ENCODE peak calls at places on chromosomes 13 and 19, in six cellular contexts. One of them, this sample, is unnamed.

GRCh38 chr19:21483589-21484170 is 21.7 kb upstream of the ZNF429 start:
- DNase-seq in GM23248: peak; percentile 8
- DNase-seq in PC-3: no peak
- DNase-seq in DND-41: peak; percentile 55
- DNase-seq in fibroblast of lung: peak; percentile 15
- DNase-seq in Karpas-422: peak; percentile 87
- DNase-seq in this sample: no peak

GRCh38 chr13:103287659-103288058 is 221.4 kb upstream of the SLC10A2 start:
- DNase-seq in GM23248: no peak
- DNase-seq in fibroblast of lung: no peak
- DNase-seq in Karpas-422: no peak
- DNase-seq in PC-3: peak; percentile 70
- DNase-seq in DND-41: no peak
- DNase-seq in this sample: no peak

GRCh38 chr13:24727731-24728601 is 36.0 kb upstream of the RNF17 start:
- DNase-seq in Karpas-422: peak; percentile 92
- DNase-seq in GM23248: peak; percentile 95
- DNase-seq in DND-41: peak; percentile 76
- DNase-seq in PC-3: peak; percentile 77
- DNase-seq in fibroblast of lung: peak; percentile 88
- DNase-seq in this sample: peak; percentile 88

GRCh38 chr19:41351339-41352245 is 2.1 kb downstream of the TGFB1 start:
- DNase-seq in Karpas-422: peak; percentile 84
- DNase-seq in fibroblast of lung: no peak
- DNase-seq in DND-41: peak; percentile 60
- DNase-seq in GM23248: peak; percentile 84
- DNase-seq in PC-3: peak; percentile 35
- DNase-seq in this sample: peak; percentile 65

GRCh38 chr19:38023245-38023644 is 116.2 kb downstream of the SIPA1L3 start:
- DNase-seq in GM23248: peak; percentile 64
- DNase-seq in PC-3: no peak
- DNase-seq in fibroblast of lung: no peak
- DNase-seq in DND-41: no peak
- DNase-seq in Karpas-422: no peak
- DNase-seq in this sample: no peak

GRCh38 chr13:33662392-33662791 is 155.6 kb upstream of the RFC3 start:
- DNase-seq in GM23248: no peak
- DNase-seq in PC-3: no peak
- DNase-seq in DND-41: no peak
- DNase-seq in fibroblast of lung: no peak
- DNase-seq in Karpas-422: no peak
- DNase-seq in this sample: no peak

GRCh38 chr19:46603195-46603637 is 2.1 kb downstream of the CALM3 start:
- DNase-seq in Karpas-422: peak; percentile 35
- DNase-seq in GM23248: no peak
- DNase-seq in PC-3: no peak
- DNase-seq in fibroblast of lung: no peak
- DNase-seq in DND-41: no peak
- DNase-seq in this sample: peak; percentile 83

GRCh38 chr19:51327066-51327985 is 14.6 kb downstream of the VSIG10L start:
- DNase-seq in Karpas-422: no peak
- DNase-seq in fibroblast of lung: peak; percentile 41
- DNase-seq in DND-41: no peak
- DNase-seq in GM23248: peak; percentile 83
- DNase-seq in PC-3: peak; percentile 58
- DNase-seq in this sample: peak; percentile 59

GRCh38 chr19:58001895-58002369 is 688 bp downstream of the ZNF606 start:
- DNase-seq in fibroblast of lung: peak; percentile 30
- DNase-seq in Karpas-422: no peak
- DNase-seq in PC-3: no peak
- DNase-seq in GM23248: no peak
- DNase-seq in DND-41: peak; percentile 48
- DNase-seq in this sample: no peak

GRCh38 chr19:45632468-45633196 is 6.6 kb downstream of the EML2 start:
- DNase-seq in DND-41: peak; percentile 21
- DNase-seq in PC-3: peak; percentile 82
- DNase-seq in fibroblast of lung: peak; percentile 90
- DNase-seq in Karpas-422: peak; percentile 94
- DNase-seq in GM23248: peak; percentile 95
- DNase-seq in this sample: peak; percentile 84

GRCh38 chr13:46296920-46297319 is 85.2 kb downstream of the LRRC63 start:
- DNase-seq in PC-3: peak; percentile 18
- DNase-seq in Karpas-422: no peak
- DNase-seq in GM23248: peak; percentile 92
- DNase-seq in DND-41: peak; percentile 47
- DNase-seq in fibroblast of lung: peak; percentile 94
- DNase-seq in this sample: peak; percentile 38

GRCh38 chr13:85347251-85347650 is 452.0 kb downstream of the SLITRK6 start:
- DNase-seq in DND-41: no peak
- DNase-seq in GM23248: no peak
- DNase-seq in PC-3: peak; percentile 23
- DNase-seq in fibroblast of lung: peak; percentile 43
- DNase-seq in Karpas-422: no peak
- DNase-seq in this sample: no peak

GRCh38 chr13:62357887-62358645 is 942.4 kb upstream of the PCDH20 start:
- DNase-seq in Karpas-422: peak; percentile 87
- DNase-seq in PC-3: peak; percentile 62
- DNase-seq in DND-41: no peak
- DNase-seq in fibroblast of lung: peak; percentile 80
- DNase-seq in GM23248: peak; percentile 21
- DNase-seq in this sample: peak; percentile 60

GRCh38 chr19:54206030-54206830 is 5.6 kb downstream of the RPS9 start:
- DNase-seq in fibroblast of lung: no peak
- DNase-seq in GM23248: no peak
- DNase-seq in PC-3: no peak
- DNase-seq in Karpas-422: peak; percentile 39
- DNase-seq in DND-41: no peak
- DNase-seq in this sample: no peak

GRCh38 chr19:46944918-46945628 is 74.6 kb upstream of the NPAS1 start:
- DNase-seq in PC-3: no peak
- DNase-seq in DND-41: peak; percentile 35
- DNase-seq in Karpas-422: no peak
- DNase-seq in fibroblast of lung: peak; percentile 66
- DNase-seq in GM23248: peak; percentile 72
- DNase-seq in this sample: peak; percentile 78

GRCh38 chr13:100039740-100040139 is 49.2 kb upstream of the PCCA start:
- DNase-seq in DND-41: no peak
- DNase-seq in GM23248: no peak
- DNase-seq in PC-3: peak; percentile 53
- DNase-seq in fibroblast of lung: no peak
- DNase-seq in Karpas-422: no peak
- DNase-seq in this sample: peak; percentile 14

GRCh38 chr19:3665681-3666544 is 34.4 kb downstream of the PIP5K1C start:
- DNase-seq in fibroblast of lung: no peak
- DNase-seq in Karpas-422: peak; percentile 76
- DNase-seq in DND-41: peak; percentile 69
- DNase-seq in GM23248: peak; percentile 52
- DNase-seq in PC-3: peak; percentile 26
- DNase-seq in this sample: peak; percentile 62

GRCh38 chr13:107964356-107964755 is 251.0 kb downstream of the LIG4 start:
- DNase-seq in GM23248: no peak
- DNase-seq in DND-41: no peak
- DNase-seq in fibroblast of lung: peak; percentile 17
- DNase-seq in Karpas-422: no peak
- DNase-seq in PC-3: no peak
- DNase-seq in this sample: no peak

GRCh38 chr13:111577429-111577828 is 257.0 kb downstream of the TEX29 start:
- DNase-seq in DND-41: no peak
- DNase-seq in Karpas-422: no peak
- DNase-seq in GM23248: no peak
- DNase-seq in fibroblast of lung: no peak
- DNase-seq in PC-3: no peak
- DNase-seq in this sample: no peak

GRCh38 chr13:67792151-67792665 is 562.1 kb upstream of the PCDH9 start:
- DNase-seq in GM23248: no peak
- DNase-seq in DND-41: no peak
- DNase-seq in PC-3: no peak
- DNase-seq in fibroblast of lung: peak; percentile 4
- DNase-seq in Karpas-422: no peak
- DNase-seq in this sample: no peak

GRCh38 chr19:28577199-28577598 is 635.8 kb downstream of the UQCRFS1 start:
- DNase-seq in fibroblast of lung: no peak
- DNase-seq in GM23248: no peak
- DNase-seq in DND-41: peak; percentile 37
- DNase-seq in Karpas-422: no peak
- DNase-seq in PC-3: no peak
- DNase-seq in this sample: no peak

GRCh38 chr13:101013245-101013644 is 338.6 kb upstream of the TMTC4 start:
- DNase-seq in Karpas-422: no peak
- DNase-seq in PC-3: peak; percentile 30
- DNase-seq in DND-41: no peak
- DNase-seq in fibroblast of lung: no peak
- DNase-seq in GM23248: peak; percentile 2
- DNase-seq in this sample: no peak

GRCh38 chr19:16671652-16672274 is 10.8 kb downstream of the TMEM38A start:
- DNase-seq in Karpas-422: no peak
- DNase-seq in fibroblast of lung: no peak
- DNase-seq in DND-41: no peak
- DNase-seq in GM23248: no peak
- DNase-seq in PC-3: no peak
- DNase-seq in this sample: no peak

DNA sequence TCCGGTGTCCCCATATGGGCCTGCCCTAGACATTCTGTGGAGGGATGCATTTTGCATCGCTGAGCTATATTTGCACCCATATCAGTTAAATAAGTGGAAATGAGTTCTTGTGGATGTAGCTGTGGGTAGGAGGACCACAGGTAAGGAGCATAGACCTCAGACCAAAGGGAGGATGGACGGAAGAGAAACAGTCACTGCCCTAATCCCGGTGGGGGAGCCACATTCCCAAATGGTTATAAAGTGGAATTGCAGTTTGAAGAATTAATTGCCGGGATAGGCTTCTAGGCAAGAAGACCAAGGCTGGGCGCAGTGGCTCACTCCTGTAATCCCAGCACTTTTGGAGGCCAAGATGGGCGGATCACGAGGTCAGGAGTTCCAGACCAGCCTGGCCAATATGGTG is 1.8 kb downstream of the SDHAF1 start:
- DNase-seq in GM23248: peak; percentile 17
- DNase-seq in Karpas-422: no peak
- DNase-seq in PC-3: no peak
- DNase-seq in fibroblast of lung: no peak
- DNase-seq in DND-41: no peak
- DNase-seq in this sample: no peak
- H3K4me3 ChIP-seq in GM23248: peak overlapping the region; percentile 71
- H3K4me3 ChIP-seq in Karpas-422: peak overlapping the region; percentile 74
- H3K4me3 ChIP-seq in PC-3: peak overlapping the region; percentile 82
- H3K4me3 ChIP-seq in fibroblast of lung: no peak overlapping the region
- H3K4me3 ChIP-seq in DND-41: peak overlapping the region; percentile 94
- H3K4me3 ChIP-seq in this sample: no peak overlapping the region

GRCh38 chr13:49749852-49750251 is 42.6 kb downstream of the KPNA3 start:
- DNase-seq in GM23248: peak; percentile 36
- DNase-seq in PC-3: no peak
- DNase-seq in DND-41: no peak
- DNase-seq in Karpas-422: no peak
- DNase-seq in fibroblast of lung: peak; percentile 31
- DNase-seq in this sample: no peak
- H4K20me1 ChIP-seq in GM23248: peaks cover 9% of the 10 kb centered on the region
- H4K20me1 ChIP-seq in PC-3: no peaks in the 10 kb centered on the region
- H4K20me1 ChIP-seq in DND-41: peaks cover 39% of the 10 kb centered on the region
- H4K20me1 ChIP-seq in Karpas-422: no peaks in the 10 kb centered on the region
- H4K20me1 ChIP-seq in fibroblast of lung: no peaks in the 10 kb centered on the region
- H4K20me1 ChIP-seq in this sample: peaks cover 28% of the 10 kb centered on the region

GRCh38 chr13:95133498-95133897 is 167.8 kb downstream of the ABCC4 start:
- DNase-seq in Karpas-422: no peak
- DNase-seq in fibroblast of lung: no peak
- DNase-seq in DND-41: no peak
- DNase-seq in GM23248: no peak
- DNase-seq in PC-3: no peak
- DNase-seq in this sample: no peak

GRCh38 chr13:95140502-95140901 is 160.7 kb downstream of the ABCC4 start:
- DNase-seq in fibroblast of lung: no peak
- DNase-seq in GM23248: no peak
- DNase-seq in Karpas-422: no peak
- DNase-seq in PC-3: no peak
- DNase-seq in DND-41: no peak
- DNase-seq in this sample: no peak

GRCh38 chr13:95137096-95137495 is 164.2 kb downstream of the ABCC4 start:
- DNase-seq in PC-3: peak; percentile 37
- DNase-seq in GM23248: peak; percentile 55
- DNase-seq in DND-41: no peak
- DNase-seq in fibroblast of lung: no peak
- DNase-seq in Karpas-422: no peak
- DNase-seq in this sample: no peak

GRCh38 chr13:95139186-95139585 is 162.1 kb downstream of the ABCC4 start:
- DNase-seq in fibroblast of lung: no peak
- DNase-seq in DND-41: no peak
- DNase-seq in Karpas-422: no peak
- DNase-seq in GM23248: no peak
- DNase-seq in PC-3: no peak
- DNase-seq in this sample: no peak

GRCh38 chr13:95136638-95137037 is 164.6 kb downstream of the ABCC4 start:
- DNase-seq in DND-41: no peak
- DNase-seq in GM23248: no peak
- DNase-seq in Karpas-422: no peak
- DNase-seq in PC-3: no peak
- DNase-seq in fibroblast of lung: no peak
- DNase-seq in this sample: no peak
- H3K4me2 ChIP-seq in DND-41: no peak overlapping the region
- H3K4me2 ChIP-seq in GM23248: no peak overlapping the region
- H3K4me2 ChIP-seq in Karpas-422: no peak overlapping the region
- H3K4me2 ChIP-seq in PC-3: no peak overlapping the region
- H3K4me2 ChIP-seq in fibroblast of lung: no peak overlapping the region
- H3K4me2 ChIP-seq in this sample: no peak overlapping the region

GRCh38 chr19:12668937-12669271 is 2.3 kb downstream of the WDR83 start:
- DNase-seq in DND-41: peak; percentile 57
- DNase-seq in fibroblast of lung: peak; percentile 55
- DNase-seq in Karpas-422: peak; percentile 87
- DNase-seq in GM23248: peak; percentile 90
- DNase-seq in PC-3: peak; percentile 50
- DNase-seq in this sample: peak; percentile 78

GRCh38 chr19:12668346-12668745 is 1.7 kb downstream of the WDR83 start:
- DNase-seq in PC-3: no peak
- DNase-seq in GM23248: no peak
- DNase-seq in fibroblast of lung: no peak
- DNase-seq in DND-41: no peak
- DNase-seq in Karpas-422: no peak
- DNase-seq in this sample: no peak

GRCh38 chr19:12666305-12667048 is at the start of the genes MAN2B1 and WDR83:
- DNase-seq in PC-3: peak; percentile 85
- DNase-seq in fibroblast of lung: peak; percentile 48
- DNase-seq in GM23248: peak; percentile 87
- DNase-seq in Karpas-422: peak; percentile 95
- DNase-seq in DND-41: peak; percentile 85
- DNase-seq in this sample: peak; percentile 93

GRCh38 chr19:12669272-12670158 is 2.9 kb downstream of the WDR83 start:
- DNase-seq in Karpas-422: peak; percentile 91
- DNase-seq in GM23248: peak; percentile 93
- DNase-seq in fibroblast of lung: peak; percentile 91
- DNase-seq in PC-3: peak; percentile 86
- DNase-seq in DND-41: peak; percentile 77
- DNase-seq in this sample: peak; percentile 87

DNA sequence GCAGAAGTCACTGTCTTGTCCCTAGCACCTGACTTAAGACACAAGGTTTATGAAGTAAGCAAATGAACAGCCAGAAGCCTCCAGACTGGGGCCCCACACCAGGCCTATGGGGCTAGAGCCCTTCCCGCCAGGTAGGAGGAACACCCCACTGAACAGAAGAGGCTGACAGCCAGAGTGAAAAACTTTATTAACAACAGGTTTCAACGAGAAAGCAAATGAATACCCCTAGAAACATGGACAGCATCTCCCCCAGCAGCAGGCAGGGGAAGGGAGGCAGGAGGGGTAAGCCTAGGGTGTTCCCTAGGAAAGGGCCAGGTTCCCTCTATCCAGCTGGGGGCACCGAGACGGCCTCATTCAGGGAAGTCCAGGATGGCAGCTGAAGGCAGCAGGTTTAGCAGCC is 1.3 kb downstream of the WDR83 start:
- DNase-seq in Karpas-422: no peak
- DNase-seq in GM23248: no peak
- DNase-seq in PC-3: no peak
- DNase-seq in fibroblast of lung: no peak
- DNase-seq in DND-41: no peak
- DNase-seq in this sample: no peak
- H3K4me3 ChIP-seq in Karpas-422: peak overlapping the region; percentile 85
- H3K4me3 ChIP-seq in GM23248: peak overlapping the region; percentile 82
- H3K4me3 ChIP-seq in PC-3: peak overlapping the region; percentile 88
- H3K4me3 ChIP-seq in fibroblast of lung: peak overlapping the region; percentile 90
- H3K4me3 ChIP-seq in DND-41: peak overlapping the region; percentile 84
- H3K4me3 ChIP-seq in this sample: no peak overlapping the region

This sample was measured in hepatocyte.